ENCODE peak calls at places on chromosome 1, in five cellular contexts. D, W, F, G and N are unnamed samples.

GRCh38 chr1:108560430-108561144 is 687 bp downstream of the EEIG2 start:
- ATAC-seq in D (peak; percentile 62), W (peak; percentile 44), F (peak; percentile 54), G (peak; percentile 58), N (no peak)

GRCh38 chr1:12591267-12591938 is 26.6 kb downstream of the DHRS3 start:
- ATAC-seq in D (no peak), W (no peak), F (no peak), G (no peak), N (peak; percentile 4)

GRCh38 chr1:174447866-174448530 is at the start of gene GPR52:
- ATAC-seq in D (no peak), W (no peak), F (no peak), G (no peak), N (no peak)

GRCh38 chr1:81799939-81800740 is 594 bp upstream of the ADGRL2 start:
- ATAC-seq in D (no peak), W (no peak), F (peak; percentile 26), G (no peak), N (no peak)

GRCh38 chr1:43277116-43277876 is 7.5 kb downstream of the TMEM125 start:
- ATAC-seq in D (no peak), W (no peak), F (no peak), G (no peak), N (no peak)

GRCh38 chr1:180182721-180183311 is 28.1 kb downstream of the QSOX1 start:
- ATAC-seq in D (no peak), W (no peak), F (no peak), G (no peak), N (no peak)

GRCh38 chr1:25735956-25736529 is 64.0 kb upstream of the SELENON start:
- ATAC-seq in D (no peak), W (no peak), F (peak; percentile 84), G (no peak), N (peak; percentile 24)

GRCh38 chr1:10829965-10830515 is 33.6 kb upstream of the CASZ1 start:
- ATAC-seq in D (peak; percentile 16), W (no peak), F (no peak), G (no peak), N (no peak)

GRCh38 chr1:52204696-52205095 is 62.8 kb downstream of the ZFYVE9 start:
- ATAC-seq in D (no peak), W (no peak), F (no peak), G (no peak), N (no peak)

GRCh38 chr1:1861339-1861730 is 29.6 kb downstream of the GNB1 start:
- ATAC-seq in D (no peak), W (no peak), F (no peak), G (no peak), N (no peak)

GRCh38 chr1:25829046-25829445 is 9.3 kb downstream of the MTFR1L start:
- ATAC-seq in D (no peak), W (no peak), F (no peak), G (no peak), N (no peak)

GRCh38 chr1:46034601-46035516 is 97.6 kb downstream of the PIK3R3 start:
- ATAC-seq in D (no peak), W (peak; percentile 17), F (peak; percentile 17), G (no peak), N (no peak)

GRCh38 chr1:96259399-96259798 is 462.2 kb upstream of the PTBP2 start:
- ATAC-seq in D (no peak), W (no peak), F (no peak), G (no peak), N (no peak)

GRCh38 chr1:161439280-161440232 is 65.7 kb upstream of the FCGR2A start:
- ATAC-seq in D (no peak), W (no peak), F (peak; percentile 34), G (no peak), N (peak; percentile 25)

GRCh38 chr1:91736146-91736998 is 149.6 kb downstream of the TGFBR3 start:
- ATAC-seq in D (no peak), W (no peak), F (no peak), G (peak; percentile 21), N (no peak)

GRCh38 chr1:173478099-173478555 is 992 bp downstream of the PRDX6 start:
- ATAC-seq in D (no peak), W (no peak), F (peak; percentile 63), G (peak; percentile 7), N (peak; percentile 42)

GRCh38 chr1:50419192-50419906 is 3.9 kb downstream of the DMRTA2 start:
- ATAC-seq in D (no peak), W (no peak), F (peak; percentile 14), G (peak; percentile 29), N (no peak)

GRCh38 chr1:19096990-19097389 is 113.1 kb downstream of the UBR4 start:
- ATAC-seq in D (no peak), W (no peak), F (no peak), G (no peak), N (no peak)

GRCh38 chr1:246773213-246773641 is 49.0 kb downstream of the SCCPDH start:
- ATAC-seq in D (no peak), W (no peak), F (no peak), G (no peak), N (peak; percentile 84)

GRCh38 chr1:65265296-65266271 is 43.8 kb upstream of the DNAJC6 start:
- ATAC-seq in D (peak; percentile 50), W (no peak), F (peak; percentile 84), G (no peak), N (peak; percentile 63)

GRCh38 chr1:23726669-23727068 is 16.6 kb upstream of the ELOA start:
- ATAC-seq in D (no peak), W (peak; percentile 36), F (no peak), G (no peak), N (no peak)

GRCh38 chr1:46969014-46969619 is 27.8 kb upstream of the CYP4A11 start:
- ATAC-seq in D (no peak), W (no peak), F (no peak), G (no peak), N (no peak)

GRCh38 chr1:41357451-41358151 is 3.6 kb upstream of the FOXO6 start:
- ATAC-seq in D (no peak), W (no peak), F (no peak), G (no peak), N (no peak)

GRCh38 chr1:40414331-40414730 is 35.9 kb upstream of the ZFP69B start:
- ATAC-seq in D (no peak), W (peak; percentile 80), F (no peak), G (no peak), N (no peak)

GRCh38 chr1:32014937-32015363 is 1.3 kb downstream of the KHDRBS1 start:
- ATAC-seq in D (no peak), W (no peak), F (no peak), G (no peak), N (no peak)

GRCh38 chr1:203017061-203017460 is 9.2 kb upstream of the PPFIA4 start:
- ATAC-seq in D (no peak), W (no peak), F (no peak), G (no peak), N (no peak)

GRCh38 chr1:167237000-167237399 is 16.3 kb downstream of the POU2F1 start:
- ATAC-seq in D (no peak), W (no peak), F (no peak), G (no peak), N (no peak)

GRCh38 chr1:54788462-54788861 is 12.7 kb downstream of the TTC22 start:
- ATAC-seq in D (no peak), W (no peak), F (no peak), G (no peak), N (no peak)

GRCh38 chr1:43329995-43330751 is 7.4 kb upstream of the MPL start:
- ATAC-seq in D (peak; percentile 98), W (peak; percentile 59), F (peak; percentile 91), G (peak; percentile 40), N (peak; percentile 68)

GRCh38 chr1:228031276-228031995 is 24.6 kb downstream of the WNT3A start:
- ATAC-seq in D (no peak), W (no peak), F (no peak), G (peak; percentile 15), N (peak; percentile 56)